ENCODE peak calls at places on chromosomes 16 and 17, in five cellular contexts. Q is endodermal cell, R is amniotic stem cell, J is mesenchymal stem cell, O is AG04450. I is an unnamed sample.

GRCh38 chr17:30524847-30525246 is 47.6 kb downstream of the GOSR1 start:
- DNase-seq in J (no peak), Q (no peak), R (no peak), O (peak), I (no peak)

GRCh38 chr17:21375757-21376584 is at the start of gene KCNJ12:
- DNase-seq in R (no peak), Q (peak), O (no peak), J (no peak), I (no peak)

GRCh38 chr16:57763290-57764005 is 27.9 kb downstream of the KATNB1 start:
- DNase-seq in O (no peak), J (no peak), R (no peak), Q (no peak), I (no peak)

GRCh38 chr17:78618264-78619066 is 41.3 kb upstream of the DNAH17 start:
- DNase-seq in R (no peak), Q (no peak), J (no peak), O (no peak), I (no peak)

GRCh38 chr17:20961551-20961950 is 81.3 kb downstream of the USP22 start:
- DNase-seq in O (no peak), Q (no peak), R (no peak), J (peak), I (no peak)

GRCh38 chr17:19304209-19304608 is 58.3 kb downstream of the B9D1 start:
- DNase-seq in R (no peak), Q (peak), O (no peak), J (peak), I (no peak)

GRCh38 chr16:58026139-58026704 is 668 bp downstream of the MMP15 start:
- DNase-seq in O (no peak), R (no peak), J (peak), Q (peak), I (no peak)

GRCh38 chr17:2137342-2138098 is 82.6 kb downstream of the HIC1 start:
- DNase-seq in R (no peak), J (peak), Q (peak), O (no peak), I (no peak)

GRCh38 chr16:64362193-64362592 is 759.7 kb downstream of the CDH11 start:
- DNase-seq in Q (no peak), J (peak), R (no peak), O (no peak), I (no peak)

GRCh38 chr17:77473615-77474226 is 333.0 kb downstream of the SEC14L1 start:
- DNase-seq in Q (no peak), O (no peak), J (no peak), R (no peak), I (no peak)

GRCh38 chr16:31471875-31472558 is at the start of gene TGFB1I1:
- DNase-seq in R (peak), O (peak), Q (peak), J (peak), I (no peak)

GRCh38 chr17:63032141-63032540 is 66.1 kb downstream of the TANC2 start:
- DNase-seq in O (no peak), R (no peak), J (no peak), Q (no peak), I (no peak)

GRCh38 chr16:66298006-66298405 is 68.5 kb upstream of the CDH5 start:
- DNase-seq in Q (no peak), O (no peak), J (no peak), R (no peak), I (no peak)

GRCh38 chr16:23999663-24000062 is 163.9 kb downstream of the PRKCB start:
- DNase-seq in J (no peak), Q (no peak), R (no peak), O (no peak), I (no peak)

GRCh38 chr17:57938061-57938502 is 17.1 kb downstream of the CUEDC1 start:
- DNase-seq in Q (no peak), R (no peak), O (no peak), J (no peak), I (no peak)

GRCh38 chr17:40224707-40225092 is 5.6 kb downstream of the WIPF2 start:
- DNase-seq in J (no peak), O (no peak), Q (no peak), R (no peak), I (no peak)

GRCh38 chr16:11706180-11706742 is 36.4 kb downstream of the TXNDC11 start:
- DNase-seq in J (no peak), O (no peak), Q (no peak), R (no peak), I (no peak)

GRCh38 chr17:8109669-8110455 is 8.5 kb downstream of the ALOXE3 start:
- DNase-seq in Q (peak), O (no peak), J (no peak), R (no peak), I (no peak)

GRCh38 chr17:59311051-59311468 is 20.4 kb upstream of the YPEL2 start:
- DNase-seq in O (no peak), Q (peak), J (peak), R (peak), I (peak)

GRCh38 chr17:80347948-80348351 is 67.0 kb upstream of the ENDOV start:
- DNase-seq in Q (no peak), J (no peak), R (no peak), O (no peak), I (no peak)

GRCh38 chr16:4314532-4315184 is 1.2 kb upstream of the GLIS2 start:
- DNase-seq in O (no peak), J (peak), Q (peak), R (no peak), I (no peak)

GRCh38 chr17:78973196-78973595 is 6.5 kb downstream of the LGALS3BP start:
- DNase-seq in J (no peak), O (no peak), Q (peak), R (no peak), I (no peak)

GRCh38 chr16:17278988-17279387 is 191.8 kb downstream of the XYLT1 start:
- DNase-seq in R (no peak), Q (no peak), J (no peak), O (no peak), I (no peak)

GRCh38 chr17:12726131-12726530 is 60.4 kb downstream of the MYOCD start:
- DNase-seq in J (peak), R (no peak), O (no peak), Q (no peak), I (no peak)

I was measured in HFF-Myc.